ENCODE peak calls at places on chromosomes 1 and 21, in four cellular contexts. R is skeletal muscle cell, I is nephron progenitor cell, U is left ventricle myocardium inferior. B is an unnamed sample.

GRCh38 chr1:228471762-228472398 is 15.3 kb upstream of the RNF187 start:
- DNase-seq in U (no peak), R (no peak), I (no peak), B (peak)

GRCh38 chr1:168408531-168409242 is 128.0 kb downstream of the TBX19 start:
- DNase-seq in I (no peak), R (no peak), U (no peak), B (no peak)

GRCh38 chr21:37886726-37887309 is 29.4 kb downstream of the KCNJ6 start:
- DNase-seq in R (no peak), I (no peak), U (no peak), B (no peak)

GRCh38 chr1:25889470-25889869 is 14.0 kb upstream of the PAQR7 start:
- DNase-seq in I (no peak), R (no peak), U (no peak), B (no peak)

GRCh38 chr1:183515002-183515689 is 42.8 kb downstream of the SMG7 start:
- DNase-seq in U (no peak), R (peak), I (no peak), B (peak)

GRCh38 chr1:177914603-177915002 is 55.3 kb downstream of the SEC16B start:
- DNase-seq in U (no peak), R (no peak), I (no peak), B (no peak)

GRCh38 chr1:59520759-59521442 is 224.0 kb downstream of the FGGY start:
- DNase-seq in U (no peak), I (no peak), R (peak), B (peak)

GRCh38 chr1:20666804-20667203 is 5.6 kb upstream of the DDOST start:
- DNase-seq in R (no peak), U (no peak), I (no peak), B (no peak)

GRCh38 chr1:109502368-109502851 is 7.1 kb downstream of the AMIGO1 start:
- DNase-seq in U (no peak), I (no peak), R (no peak), B (no peak)

GRCh38 chr1:202656951-202657646 is 53.2 kb downstream of the SYT2 start:
- DNase-seq in R (no peak), I (peak), U (no peak), B (peak)

GRCh38 chr1:151914076-151914475 is 4.8 kb upstream of the THEM4 start:
- DNase-seq in I (no peak), U (no peak), R (no peak), B (no peak)

GRCh38 chr1:201267481-201268229 is 15.7 kb upstream of the PKP1 start:
- DNase-seq in U (no peak), R (no peak), I (no peak), B (no peak)

GRCh38 chr1:27689423-27690173 is 17.6 kb upstream of the IFI6 start:
- DNase-seq in I (no peak), R (no peak), U (no peak), B (peak)

GRCh38 chr1:156114919-156115513 is 505 bp downstream of the LMNA start:
- DNase-seq in U (peak), R (no peak), I (no peak), B (no peak)

GRCh38 chr1:183804916-183805734 is at the start of gene RGL1:
- DNase-seq in U (peak), R (peak), I (peak), B (peak)

GRCh38 chr1:193070942-193071341 is 11.5 kb downstream of the RO60 start:
- DNase-seq in R (no peak), U (no peak), I (no peak), B (no peak)

GRCh38 chr1:74480068-74480467 is 32.3 kb downstream of the LRRC53 start:
- DNase-seq in R (no peak), I (no peak), U (no peak), B (no peak)

GRCh38 chr1:240414237-240414636 is 197.7 kb downstream of the GREM2 start:
- DNase-seq in U (no peak), I (no peak), R (peak), B (peak)

GRCh38 chr21:35720065-35720810 is 340.1 kb downstream of the SETD4 start:
- DNase-seq in I (no peak), U (no peak), R (no peak), B (no peak)

GRCh38 chr21:45820171-45821091 is 161.1 kb upstream of the COL6A1 start:
- DNase-seq in R (peak), I (peak), U (peak), B (peak)

B was measured in AG20443.